ENCODE peak calls at places on chromosomes 16 and 17, in five cellular contexts. V, O, J, U and R are unnamed samples.

GRCh38 chr17:38353084-38353604 is 1.5 kb downstream of the SOCS7 start:
- DNase-seq in V (no peak), O (no peak), J (no peak), U (no peak), R (no peak)

GRCh38 chr17:76881966-76882365 is 13.8 kb downstream of the MGAT5B start:
- DNase-seq in V (no peak), O (no peak), J (no peak), U (no peak), R (no peak)

GRCh38 chr16:56781565-56781964 is 51.6 kb downstream of the NUP93 start:
- DNase-seq in V (peak), O (no peak), J (no peak), U (no peak), R (no peak)

GRCh38 chr17:1398028-1398427 is 2.0 kb downstream of the YWHAE start:
- DNase-seq in V (no peak), O (no peak), J (no peak), U (no peak), R (no peak)

GRCh38 chr17:31581022-31581483 is 189.6 kb downstream of the RAB11FIP4 start:
- DNase-seq in V (no peak), O (peak), J (no peak), U (peak), R (no peak)

GRCh38 chr17:69959291-69959690 is 115.7 kb upstream of the KCNJ16 start:
- DNase-seq in V (no peak), O (no peak), J (no peak), U (no peak), R (no peak)

GRCh38 chr17:73491648-73492047 is 152.6 kb downstream of the SDK2 start:
- DNase-seq in V (no peak), O (no peak), J (no peak), U (no peak), R (no peak)

GRCh38 chr16:47262938-47263337 is 119.2 kb upstream of the NETO2 start:
- DNase-seq in V (no peak), O (no peak), J (no peak), U (no peak), R (no peak)

GRCh38 chr16:78629173-78629572 is 529.7 kb downstream of the WWOX start:
- DNase-seq in V (no peak), O (no peak), J (no peak), U (no peak), R (no peak)

GRCh38 chr17:13351046-13351445 is 250.7 kb downstream of the HS3ST3A1 start:
- DNase-seq in V (no peak), O (peak), J (no peak), U (peak), R (no peak)

GRCh38 chr16:80620656-80621605 is 80.1 kb downstream of the DYNLRB2 start:
- DNase-seq in V (no peak), O (no peak), J (no peak), U (peak), R (no peak)

GRCh38 chr16:21301168-21301894 is 23.2 kb upstream of the CRYM start:
- DNase-seq in V (peak), O (peak), J (no peak), U (peak), R (peak)

GRCh38 chr16:47258874-47259461 is 115.2 kb upstream of the NETO2 start:
- DNase-seq in V (peak), O (peak), J (no peak), U (no peak), R (no peak)

GRCh38 chr17:12898110-12898509 is 108.8 kb downstream of the ARHGAP44 start:
- DNase-seq in V (no peak), O (no peak), J (no peak), U (no peak), R (no peak)

GRCh38 chr16:86215233-86215978 is 294.9 kb upstream of the FOXF1 start:
- DNase-seq in V (no peak), O (no peak), J (no peak), U (no peak), R (no peak)

GRCh38 chr17:78745407-78746088 is 36.5 kb downstream of the CYTH1 start:
- DNase-seq in V (peak), O (no peak), J (peak), U (peak), R (peak)

GRCh38 chr16:78684040-78684611 is 584.7 kb downstream of the WWOX start:
- DNase-seq in V (no peak), O (peak), J (no peak), U (peak), R (no peak)